ENCODE peak calls at places on chromosomes 5 and 9, in eight cellular contexts. One of them, this sample, is unnamed.

GRCh38 chr5:154849791-154850201 is 607 bp downstream of the FAXDC2 start:
- DNase-seq in uterus: no peak
- DNase-seq in heart right ventricle: no peak
- DNase-seq in fibroblast of pulmonary artery: peak; percentile 89
- DNase-seq in sigmoid colon: no peak
- DNase-seq in left lung: no peak
- DNase-seq in psoas muscle: no peak
- DNase-seq in cardiac fibroblast: peak; percentile 76
- DNase-seq in this sample: peak; percentile 72

GRCh38 chr9:108953983-108954574 is 19.9 kb downstream of the ABITRAM start:
- DNase-seq in fibroblast of pulmonary artery: peak; percentile 77
- DNase-seq in sigmoid colon: no peak
- DNase-seq in uterus: no peak
- DNase-seq in psoas muscle: no peak
- DNase-seq in left lung: no peak
- DNase-seq in cardiac fibroblast: peak; percentile 74
- DNase-seq in heart right ventricle: peak; percentile 23
- DNase-seq in this sample: peak; percentile 82

GRCh38 chr9:80707120-80707519 is 982.2 kb downstream of the TLE1 start:
- DNase-seq in heart right ventricle: no peak
- DNase-seq in cardiac fibroblast: peak; percentile 3
- DNase-seq in fibroblast of pulmonary artery: peak; percentile 16
- DNase-seq in sigmoid colon: no peak
- DNase-seq in uterus: no peak
- DNase-seq in left lung: no peak
- DNase-seq in psoas muscle: no peak
- DNase-seq in this sample: peak; percentile 29

GRCh38 chr9:113475992-113476391 is 12.5 kb downstream of the RGS3 start:
- DNase-seq in heart right ventricle: no peak
- DNase-seq in left lung: no peak
- DNase-seq in uterus: no peak
- DNase-seq in sigmoid colon: peak; percentile 12
- DNase-seq in fibroblast of pulmonary artery: no peak
- DNase-seq in cardiac fibroblast: no peak
- DNase-seq in psoas muscle: no peak
- DNase-seq in this sample: no peak

GRCh38 chr9:27125030-27125429 is 16.0 kb downstream of the TEK start:
- DNase-seq in fibroblast of pulmonary artery: peak; percentile 99
- DNase-seq in cardiac fibroblast: peak; percentile 98
- DNase-seq in heart right ventricle: peak; percentile 61
- DNase-seq in left lung: no peak
- DNase-seq in sigmoid colon: peak; percentile 93
- DNase-seq in psoas muscle: peak; percentile 71
- DNase-seq in uterus: peak; percentile 65
- DNase-seq in this sample: peak; percentile 99

GRCh38 chr5:122929980-122930379 is 84.6 kb downstream of the SNX24 start:
- DNase-seq in cardiac fibroblast: no peak
- DNase-seq in uterus: no peak
- DNase-seq in fibroblast of pulmonary artery: no peak
- DNase-seq in psoas muscle: no peak
- DNase-seq in heart right ventricle: no peak
- DNase-seq in left lung: no peak
- DNase-seq in sigmoid colon: no peak
- DNase-seq in this sample: no peak

GRCh38 chr5:157918811-157919742 is 60.1 kb upstream of the CLINT1 start:
- DNase-seq in sigmoid colon: no peak
- DNase-seq in heart right ventricle: no peak
- DNase-seq in uterus: no peak
- DNase-seq in fibroblast of pulmonary artery: no peak
- DNase-seq in psoas muscle: no peak
- DNase-seq in cardiac fibroblast: peak; percentile 6
- DNase-seq in left lung: no peak
- DNase-seq in this sample: peak; percentile 9

GRCh38 chr9:93655621-93656425 is 79.4 kb downstream of the PHF2 start:
- DNase-seq in psoas muscle: peak; percentile 50
- DNase-seq in left lung: peak; percentile 65
- DNase-seq in uterus: no peak
- DNase-seq in fibroblast of pulmonary artery: no peak
- DNase-seq in cardiac fibroblast: no peak
- DNase-seq in sigmoid colon: peak; percentile 62
- DNase-seq in heart right ventricle: no peak
- DNase-seq in this sample: no peak

GRCh38 chr9:120892748-120893584 is 16.0 kb upstream of the PHF19 start:
- DNase-seq in left lung: no peak
- DNase-seq in psoas muscle: no peak
- DNase-seq in uterus: no peak
- DNase-seq in cardiac fibroblast: peak; percentile 34
- DNase-seq in heart right ventricle: no peak
- DNase-seq in sigmoid colon: no peak
- DNase-seq in fibroblast of pulmonary artery: peak; percentile 80
- DNase-seq in this sample: peak; percentile 80

GRCh38 chr5:122089614-122090013 is 11.6 kb upstream of the LOX start:
- DNase-seq in psoas muscle: no peak
- DNase-seq in fibroblast of pulmonary artery: peak; percentile 78
- DNase-seq in uterus: no peak
- DNase-seq in heart right ventricle: no peak
- DNase-seq in sigmoid colon: no peak
- DNase-seq in cardiac fibroblast: peak; percentile 81
- DNase-seq in left lung: no peak
- DNase-seq in this sample: peak; percentile 93

GRCh38 chr9:17757816-17758215 is 178.9 kb downstream of the SH3GL2 start:
- DNase-seq in sigmoid colon: no peak
- DNase-seq in cardiac fibroblast: no peak
- DNase-seq in fibroblast of pulmonary artery: no peak
- DNase-seq in psoas muscle: no peak
- DNase-seq in left lung: no peak
- DNase-seq in heart right ventricle: no peak
- DNase-seq in uterus: no peak
- DNase-seq in this sample: no peak

GRCh38 chr5:140041492-140042421 is 1.3 kb downstream of the NRG2 start:
- DNase-seq in left lung: peak; percentile 78
- DNase-seq in cardiac fibroblast: peak; percentile 67
- DNase-seq in heart right ventricle: peak; percentile 54
- DNase-seq in psoas muscle: peak; percentile 94
- DNase-seq in uterus: peak; percentile 53
- DNase-seq in sigmoid colon: peak; percentile 81
- DNase-seq in fibroblast of pulmonary artery: peak; percentile 41
- DNase-seq in this sample: peak; percentile 48

GRCh38 chr9:5839572-5839902 is 6.6 kb upstream of the ERMP1 start:
- DNase-seq in psoas muscle: no peak
- DNase-seq in fibroblast of pulmonary artery: no peak
- DNase-seq in sigmoid colon: no peak
- DNase-seq in uterus: no peak
- DNase-seq in cardiac fibroblast: no peak
- DNase-seq in left lung: no peak
- DNase-seq in heart right ventricle: no peak
- DNase-seq in this sample: no peak

GRCh38 chr9:5843450-5844249 is 10.7 kb upstream of the ERMP1 start:
- DNase-seq in left lung: no peak
- DNase-seq in cardiac fibroblast: peak; percentile 49
- DNase-seq in heart right ventricle: no peak
- DNase-seq in sigmoid colon: no peak
- DNase-seq in psoas muscle: no peak
- DNase-seq in fibroblast of pulmonary artery: peak; percentile 45
- DNase-seq in uterus: no peak
- DNase-seq in this sample: peak; percentile 6

GRCh38 chr9:5845147-5845531 is 12.2 kb upstream of the ERMP1 start:
- DNase-seq in uterus: no peak
- DNase-seq in left lung: no peak
- DNase-seq in psoas muscle: no peak
- DNase-seq in heart right ventricle: no peak
- DNase-seq in fibroblast of pulmonary artery: no peak
- DNase-seq in cardiac fibroblast: no peak
- DNase-seq in sigmoid colon: no peak
- DNase-seq in this sample: no peak

GRCh38 chr9:5846080-5846479 is 13.2 kb upstream of the ERMP1 start:
- DNase-seq in heart right ventricle: no peak
- DNase-seq in psoas muscle: no peak
- DNase-seq in sigmoid colon: no peak
- DNase-seq in uterus: no peak
- DNase-seq in cardiac fibroblast: no peak
- DNase-seq in left lung: no peak
- DNase-seq in fibroblast of pulmonary artery: no peak
- DNase-seq in this sample: no peak

DNA sequence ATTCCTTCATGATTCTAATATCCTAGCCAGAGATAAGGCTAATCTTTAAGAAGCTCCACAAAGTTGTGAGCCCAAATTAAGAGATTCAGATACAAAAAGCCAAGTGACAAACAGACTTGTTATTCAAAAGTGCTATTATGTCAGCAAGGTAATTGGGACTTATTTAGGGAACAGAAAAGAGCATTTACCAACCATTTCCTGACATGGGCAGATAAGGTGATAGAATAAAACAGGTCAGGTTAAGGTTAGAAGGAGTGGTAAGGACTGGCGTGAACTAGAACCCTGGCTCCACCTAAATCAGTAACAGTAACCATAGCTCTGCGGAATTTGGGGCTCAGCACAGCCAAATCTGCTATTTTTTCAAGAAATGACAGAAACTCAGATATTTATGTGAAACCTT is 10.0 kb upstream of the ERMP1 start:
- DNase-seq in left lung: no peak
- DNase-seq in fibroblast of pulmonary artery: no peak
- DNase-seq in sigmoid colon: no peak
- DNase-seq in heart right ventricle: no peak
- DNase-seq in cardiac fibroblast: no peak
- DNase-seq in uterus: no peak
- DNase-seq in psoas muscle: no peak
- DNase-seq in this sample: no peak
- H3K4me3 ChIP-seq in left lung: no peak overlapping the region
- H3K4me3 ChIP-seq in fibroblast of pulmonary artery: no peak overlapping the region
- H3K4me3 ChIP-seq in sigmoid colon: no peak overlapping the region
- H3K4me3 ChIP-seq in heart right ventricle: no peak overlapping the region
- H3K4me3 ChIP-seq in cardiac fibroblast: no peak overlapping the region
- H3K4me3 ChIP-seq in uterus: no peak overlapping the region
- H3K4me3 ChIP-seq in psoas muscle: no peak overlapping the region
- H3K4me3 ChIP-seq in this sample: no peak overlapping the region

GRCh38 chr9:1708215-1708614 is 306.9 kb upstream of the SMARCA2 start:
- DNase-seq in heart right ventricle: no peak
- DNase-seq in fibroblast of pulmonary artery: no peak
- DNase-seq in left lung: no peak
- DNase-seq in cardiac fibroblast: no peak
- DNase-seq in uterus: no peak
- DNase-seq in sigmoid colon: no peak
- DNase-seq in psoas muscle: no peak
- DNase-seq in this sample: no peak

GRCh38 chr9:1712861-1713260 is 302.3 kb upstream of the SMARCA2 start:
- DNase-seq in heart right ventricle: no peak
- DNase-seq in psoas muscle: no peak
- DNase-seq in fibroblast of pulmonary artery: no peak
- DNase-seq in left lung: peak; percentile 66
- DNase-seq in cardiac fibroblast: no peak
- DNase-seq in uterus: no peak
- DNase-seq in sigmoid colon: no peak
- DNase-seq in this sample: no peak

GRCh38 chr9:1707291-1707690 is 307.9 kb upstream of the SMARCA2 start:
- DNase-seq in heart right ventricle: no peak
- DNase-seq in psoas muscle: no peak
- DNase-seq in fibroblast of pulmonary artery: no peak
- DNase-seq in uterus: no peak
- DNase-seq in left lung: no peak
- DNase-seq in cardiac fibroblast: no peak
- DNase-seq in sigmoid colon: no peak
- DNase-seq in this sample: no peak

GRCh38 chr9:1709347-1709746 is 305.8 kb upstream of the SMARCA2 start:
- DNase-seq in heart right ventricle: no peak
- DNase-seq in sigmoid colon: no peak
- DNase-seq in uterus: no peak
- DNase-seq in left lung: no peak
- DNase-seq in cardiac fibroblast: no peak
- DNase-seq in psoas muscle: no peak
- DNase-seq in fibroblast of pulmonary artery: no peak
- DNase-seq in this sample: no peak
- TF ChIP-seq CTCF in heart right ventricle: peak; percentile 21
- TF ChIP-seq CTCF in sigmoid colon: no peak
- TF ChIP-seq CTCF in uterus: no peak
- TF ChIP-seq CTCF in left lung: no peak
- TF ChIP-seq CTCF in cardiac fibroblast: no peak
- TF ChIP-seq CTCF in psoas muscle: peak; percentile 17
- TF ChIP-seq CTCF in fibroblast of pulmonary artery: peak; percentile 5
- TF ChIP-seq CTCF in this sample: no peak

GRCh38 chr5:61614606-61615005 is 282.5 kb downstream of the ZSWIM6 start:
- DNase-seq in left lung: no peak
- DNase-seq in uterus: no peak
- DNase-seq in fibroblast of pulmonary artery: no peak
- DNase-seq in sigmoid colon: no peak
- DNase-seq in heart right ventricle: no peak
- DNase-seq in psoas muscle: no peak
- DNase-seq in cardiac fibroblast: no peak
- DNase-seq in this sample: no peak
- H3K4me3 ChIP-seq in left lung: no peak overlapping the region
- H3K4me3 ChIP-seq in uterus: no peak overlapping the region
- H3K4me3 ChIP-seq in fibroblast of pulmonary artery: no peak overlapping the region
- H3K4me3 ChIP-seq in sigmoid colon: no peak overlapping the region
- H3K4me3 ChIP-seq in heart right ventricle: no peak overlapping the region
- H3K4me3 ChIP-seq in psoas muscle: no peak overlapping the region
- H3K4me3 ChIP-seq in cardiac fibroblast: no peak overlapping the region
- H3K4me3 ChIP-seq in this sample: no peak overlapping the region

GRCh38 chr5:144318460-144318859 is 147.8 kb downstream of the KCTD16 start:
- DNase-seq in left lung: no peak
- DNase-seq in uterus: no peak
- DNase-seq in psoas muscle: no peak
- DNase-seq in sigmoid colon: no peak
- DNase-seq in heart right ventricle: no peak
- DNase-seq in cardiac fibroblast: no peak
- DNase-seq in fibroblast of pulmonary artery: no peak
- DNase-seq in this sample: no peak

GRCh38 chr5:144313147-144313726 is 142.6 kb downstream of the KCTD16 start:
- DNase-seq in psoas muscle: no peak
- DNase-seq in uterus: no peak
- DNase-seq in left lung: no peak
- DNase-seq in heart right ventricle: no peak
- DNase-seq in fibroblast of pulmonary artery: no peak
- DNase-seq in cardiac fibroblast: no peak
- DNase-seq in sigmoid colon: no peak
- DNase-seq in this sample: no peak

GRCh38 chr5:144315994-144316634 is 145.4 kb downstream of the KCTD16 start:
- DNase-seq in left lung: no peak
- DNase-seq in psoas muscle: no peak
- DNase-seq in cardiac fibroblast: no peak
- DNase-seq in heart right ventricle: no peak
- DNase-seq in sigmoid colon: no peak
- DNase-seq in fibroblast of pulmonary artery: no peak
- DNase-seq in uterus: no peak
- DNase-seq in this sample: no peak

GRCh38 chr5:144318011-144318410 is 147.3 kb downstream of the KCTD16 start:
- DNase-seq in sigmoid colon: no peak
- DNase-seq in fibroblast of pulmonary artery: no peak
- DNase-seq in cardiac fibroblast: no peak
- DNase-seq in heart right ventricle: no peak
- DNase-seq in psoas muscle: no peak
- DNase-seq in uterus: no peak
- DNase-seq in left lung: no peak
- DNase-seq in this sample: no peak

DNA sequence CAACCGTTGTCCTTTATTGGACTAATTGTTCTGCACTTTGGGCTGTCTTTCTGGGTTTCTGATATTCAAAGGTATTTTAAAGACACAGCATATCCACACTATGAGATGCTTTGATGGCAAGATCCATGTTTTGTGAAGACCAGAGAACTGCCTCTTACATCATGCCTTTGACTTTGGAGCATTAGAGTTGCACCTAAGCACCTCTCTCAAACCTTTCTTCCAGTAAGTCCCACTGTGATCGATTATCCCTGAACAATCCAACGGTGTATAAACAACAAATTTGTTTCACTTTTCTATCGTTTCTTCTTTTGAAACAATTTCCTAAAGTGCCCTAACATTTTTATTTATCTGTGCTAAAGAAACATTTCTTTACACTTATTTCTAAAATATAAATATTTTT is 144.4 kb downstream of the KCTD16 start:
- DNase-seq in psoas muscle: no peak
- DNase-seq in left lung: no peak
- DNase-seq in heart right ventricle: no peak
- DNase-seq in cardiac fibroblast: no peak
- DNase-seq in sigmoid colon: no peak
- DNase-seq in uterus: no peak
- DNase-seq in fibroblast of pulmonary artery: no peak
- DNase-seq in this sample: no peak
- TF ChIP-seq CTCF in psoas muscle: no peak
- TF ChIP-seq CTCF in left lung: no peak
- TF ChIP-seq CTCF in heart right ventricle: no peak
- TF ChIP-seq CTCF in cardiac fibroblast: no peak
- TF ChIP-seq CTCF in sigmoid colon: no peak
- TF ChIP-seq CTCF in uterus: no peak
- TF ChIP-seq CTCF in fibroblast of pulmonary artery: no peak
- TF ChIP-seq CTCF in this sample: no peak